ENCODE peak calls at places on chromosomes 6 and 20, in five cellular contexts. A is endothelial cell; Z is naive thymus-derived CD4-positive, alpha-beta T cell; M is NCI-H82; T is choroid plexus epithelial cell. R is an unnamed sample.

GRCh38 chr6:11350294-11350693 is 117.8 kb upstream of the NEDD9 start:
- DNase-seq in M (no peak), Z (no peak), A (no peak), T (peak), R (no peak)

GRCh38 chr20:1150218-1150617 is 31.8 kb downstream of the PSMF1 start:
- DNase-seq in Z (no peak), T (peak), M (no peak), A (no peak), R (no peak)

GRCh38 chr6:24313477-24314141 is 44.2 kb downstream of the DCDC2 start:
- DNase-seq in T (peak), M (no peak), A (peak), Z (no peak), R (no peak)

GRCh38 chr6:113073611-113074191 is 726.6 kb downstream of the RFPL4B start:
- DNase-seq in A (no peak), M (no peak), Z (no peak), T (peak), R (no peak)

GRCh38 chr6:136284909-136285308 is 4.7 kb downstream of the BCLAF1 start:
- DNase-seq in A (no peak), M (no peak), T (peak), Z (no peak), R (no peak)

GRCh38 chr6:139109558-139109957 is 25.3 kb upstream of the HECA start:
- DNase-seq in A (peak), T (peak), Z (no peak), M (peak), R (no peak)

GRCh38 chr6:130306377-130306776 is 59.4 kb upstream of the TMEM200A start:
- DNase-seq in T (peak), Z (no peak), A (no peak), M (peak), R (no peak)

GRCh38 chr6:155248021-155249001 is 15.5 kb upstream of the CLDN20 start:
- DNase-seq in A (peak), M (peak), T (peak), Z (no peak), R (no peak)

GRCh38 chr6:167118006-167118405 is 4.9 kb upstream of the CCR6 start:
- DNase-seq in M (no peak), Z (no peak), T (no peak), A (no peak), R (no peak)

GRCh38 chr6:26249709-26249958 is 115.4 kb upstream of the BTN3A2 start:
- DNase-seq in M (no peak), T (no peak), Z (no peak), A (no peak), R (peak)

GRCh38 chr20:41563087-41563486 is 55.1 kb downstream of the CHD6 start:
- DNase-seq in M (no peak), A (no peak), T (no peak), Z (no peak), R (no peak)

GRCh38 chr20:32416206-32416605 is 58.1 kb downstream of the ASXL1 start:
- DNase-seq in T (no peak), M (no peak), A (no peak), Z (no peak), R (no peak)

GRCh38 chr6:42449917-42450313 is 1.8 kb downstream of the TRERF1 start:
- DNase-seq in Z (no peak), M (peak), T (peak), A (no peak), R (no peak)

GRCh38 chr6:135046912-135047311 is 7.7 kb downstream of the HBS1L start:
- DNase-seq in A (no peak), Z (no peak), T (no peak), M (no peak), R (no peak)

GRCh38 chr20:53360815-53361214 is 232.8 kb downstream of the ZNF217 start:
- DNase-seq in M (no peak), T (no peak), Z (no peak), A (no peak), R (no peak)

GRCh38 chr6:156650896-156651295 is 126.3 kb upstream of the ARID1B start:
- DNase-seq in T (no peak), M (no peak), Z (no peak), A (no peak), R (no peak)

GRCh38 chr6:130670142-130670541 is 157.1 kb upstream of the SMLR1 start:
- DNase-seq in A (no peak), T (no peak), M (peak), Z (no peak), R (no peak)

GRCh38 chr20:62816879-62817873 is at the start of gene COL9A3:
- DNase-seq in M (no peak), A (no peak), T (no peak), Z (no peak), R (no peak)

GRCh38 chr20:47663354-47664067 is 121.8 kb downstream of the SULF2 start:
- DNase-seq in Z (peak), M (peak), A (peak), T (peak), R (peak)

GRCh38 chr6:31142356-31142755 is 3.5 kb upstream of the PSORS1C2 start:
- DNase-seq in A (no peak), T (no peak), Z (no peak), M (peak), R (no peak)

GRCh38 chr20:37564388-37565133 is 36.9 kb upstream of the BLCAP start:
- DNase-seq in Z (peak), T (peak), M (peak), A (peak), R (peak)

GRCh38 chr20:40651121-40651520 is 37.9 kb downstream of the MAFB start:
- DNase-seq in T (peak), M (no peak), A (no peak), Z (no peak), R (no peak)

GRCh38 chr6:139879823-139880356 is 505.4 kb upstream of the CITED2 start:
- DNase-seq in Z (no peak), T (peak), M (no peak), A (no peak), R (no peak)

GRCh38 chr6:170063431-170063830 is 227.4 kb downstream of the DLL1 start:
- DNase-seq in M (no peak), Z (peak), T (no peak), A (no peak), R (no peak)

GRCh38 chr20:20635006-20635405 is 77.4 kb downstream of the RALGAPA2 start:
- DNase-seq in A (no peak), M (no peak), T (no peak), Z (no peak), R (no peak)

GRCh38 chr6:34950849-34951248 is 61.8 kb downstream of the ANKS1A start:
- DNase-seq in A (no peak), M (no peak), T (no peak), Z (no peak), R (no peak)

GRCh38 chr20:13793001-13793400 is 8.2 kb downstream of the NDUFAF5 start:
- DNase-seq in A (no peak), Z (no peak), M (no peak), T (no peak), R (no peak)

GRCh38 chr20:49593441-49594142 is 25.7 kb upstream of the PTGIS start:
- DNase-seq in T (no peak), M (no peak), Z (no peak), A (no peak), R (no peak)

GRCh38 chr20:772806-773205 is 4.5 kb upstream of the SLC52A3 start:
- DNase-seq in A (no peak), M (no peak), Z (no peak), T (no peak), R (no peak)

GRCh38 chr6:156279306-156279969 is 497.7 kb upstream of the ARID1B start:
- DNase-seq in T (no peak), Z (no peak), A (no peak), M (peak), R (no peak)

GRCh38 chr6:131782764-131783163 is 25.1 kb upstream of the ENPP1 start:
- DNase-seq in T (peak), A (no peak), Z (no peak), M (no peak), R (no peak)

GRCh38 chr20:62665826-62666735 is 23.8 kb downstream of the SLCO4A1 start:
- DNase-seq in T (no peak), M (no peak), Z (no peak), A (no peak), R (no peak)

GRCh38 chr6:36743538-36744441 is 46.2 kb downstream of the RAB44 start:
- DNase-seq in A (no peak), M (no peak), Z (no peak), T (no peak), R (no peak)

GRCh38 chr6:36336779-36337194 is at the start of gene BNIP5:
- DNase-seq in A (no peak), T (no peak), Z (no peak), M (no peak), R (peak)

GRCh38 chr6:30646450-30647038 is 389 bp upstream of the C6orf136 start:
- DNase-seq in A (peak), Z (no peak), T (no peak), M (peak), R (no peak)

R was measured in CD4-positive, alpha-beta memory T cell.